ENCODE peak calls at places on chromosomes 4 and X, in five cellular contexts. One of them, this sample, is unnamed.

GRCh38 chr4:69594382-69594781 is 45.1 kb downstream of the UGT2A2 start:
- DNase-seq in psoas muscle: no peak
- DNase-seq in stomach: no peak
- DNase-seq in spleen: no peak
- DNase-seq in fibroblast of pulmonary artery: no peak
- DNase-seq in this sample: no peak

GRCh38 chr4:101954975-101955678 is 164.6 kb downstream of the BANK1 start:
- DNase-seq in psoas muscle: no peak
- DNase-seq in stomach: no peak
- DNase-seq in spleen: no peak
- DNase-seq in fibroblast of pulmonary artery: no peak
- DNase-seq in this sample: no peak

GRCh38 chr4:12319765-12320164 is 891.1 kb upstream of the HS3ST1 start:
- DNase-seq in psoas muscle: no peak
- DNase-seq in stomach: no peak
- DNase-seq in spleen: no peak
- DNase-seq in fibroblast of pulmonary artery: peak; percentile 70
- DNase-seq in this sample: no peak

GRCh38 chr4:153013202-153013988 is 77.3 kb downstream of the FHDC1 start:
- DNase-seq in psoas muscle: no peak
- DNase-seq in stomach: no peak
- DNase-seq in spleen: no peak
- DNase-seq in fibroblast of pulmonary artery: no peak
- DNase-seq in this sample: peak; percentile 39

GRCh38 chr4:109010534-109010933 is 247.7 kb upstream of the ETNPPL start:
- DNase-seq in psoas muscle: no peak
- DNase-seq in stomach: no peak
- DNase-seq in spleen: no peak
- DNase-seq in fibroblast of pulmonary artery: no peak
- DNase-seq in this sample: no peak

GRCh38 chrX:56314334-56314733 is 82.2 kb downstream of the KLF8 start:
- DNase-seq in psoas muscle: no peak
- DNase-seq in stomach: no peak
- DNase-seq in spleen: no peak
- DNase-seq in fibroblast of pulmonary artery: no peak
- DNase-seq in this sample: no peak

GRCh38 chr4:19729873-19730735 is 521.6 kb upstream of the SLIT2 start:
- DNase-seq in psoas muscle: no peak
- DNase-seq in stomach: no peak
- DNase-seq in spleen: no peak
- DNase-seq in fibroblast of pulmonary artery: peak; percentile 76
- DNase-seq in this sample: no peak

GRCh38 chr4:134544303-134544761 is 342.7 kb upstream of the PABPC4L start:
- DNase-seq in psoas muscle: no peak
- DNase-seq in stomach: no peak
- DNase-seq in spleen: no peak
- DNase-seq in fibroblast of pulmonary artery: peak; percentile 50
- DNase-seq in this sample: peak; percentile 46

GRCh38 chr4:124530464-124531077 is 182.0 kb downstream of the ANKRD50 start:
- DNase-seq in psoas muscle: no peak
- DNase-seq in stomach: no peak
- DNase-seq in spleen: no peak
- DNase-seq in fibroblast of pulmonary artery: no peak
- DNase-seq in this sample: peak; percentile 32

GRCh38 chr4:114400531-114400930 is 198.1 kb upstream of the UGT8 start:
- DNase-seq in psoas muscle: no peak
- DNase-seq in stomach: no peak
- DNase-seq in spleen: no peak
- DNase-seq in fibroblast of pulmonary artery: no peak
- DNase-seq in this sample: no peak

GRCh38 chr4:152266831-152267480 is 268.9 kb downstream of the FBXW7 start:
- DNase-seq in psoas muscle: no peak
- DNase-seq in stomach: no peak
- DNase-seq in spleen: no peak
- DNase-seq in fibroblast of pulmonary artery: no peak
- DNase-seq in this sample: no peak

GRCh38 chr4:118327554-118328241 is 25.1 kb downstream of the PRSS12 start:
- DNase-seq in psoas muscle: no peak
- DNase-seq in stomach: no peak
- DNase-seq in spleen: no peak
- DNase-seq in fibroblast of pulmonary artery: no peak
- DNase-seq in this sample: peak; percentile 82

GRCh38 chrX:103918584-103919335 is 43.7 kb upstream of the TMSB15B start:
- DNase-seq in psoas muscle: peak; percentile 67
- DNase-seq in stomach: peak; percentile 68
- DNase-seq in spleen: peak; percentile 89
- DNase-seq in fibroblast of pulmonary artery: peak; percentile 64
- DNase-seq in this sample: no peak

GRCh38 chr4:128574706-128575105 is 234.8 kb upstream of the JADE1 start:
- DNase-seq in psoas muscle: peak; percentile 75
- DNase-seq in stomach: peak; percentile 85
- DNase-seq in spleen: peak; percentile 81
- DNase-seq in fibroblast of pulmonary artery: peak; percentile 88
- DNase-seq in this sample: no peak

GRCh38 chr4:63296773-63297172 is 1112.5 kb downstream of the TECRL start:
- DNase-seq in psoas muscle: no peak
- DNase-seq in stomach: no peak
- DNase-seq in spleen: no peak
- DNase-seq in fibroblast of pulmonary artery: no peak
- DNase-seq in this sample: no peak

GRCh38 chr4:25884040-25884788 is 21.4 kb upstream of the SEL1L3 start:
- DNase-seq in psoas muscle: no peak
- DNase-seq in stomach: no peak
- DNase-seq in spleen: no peak
- DNase-seq in fibroblast of pulmonary artery: peak; percentile 68
- DNase-seq in this sample: peak; percentile 27

GRCh38 chrX:44944894-44945293 is 71.9 kb downstream of the KDM6A start:
- DNase-seq in psoas muscle: no peak
- DNase-seq in stomach: no peak
- DNase-seq in spleen: no peak
- DNase-seq in fibroblast of pulmonary artery: no peak
- DNase-seq in this sample: no peak

DNA sequence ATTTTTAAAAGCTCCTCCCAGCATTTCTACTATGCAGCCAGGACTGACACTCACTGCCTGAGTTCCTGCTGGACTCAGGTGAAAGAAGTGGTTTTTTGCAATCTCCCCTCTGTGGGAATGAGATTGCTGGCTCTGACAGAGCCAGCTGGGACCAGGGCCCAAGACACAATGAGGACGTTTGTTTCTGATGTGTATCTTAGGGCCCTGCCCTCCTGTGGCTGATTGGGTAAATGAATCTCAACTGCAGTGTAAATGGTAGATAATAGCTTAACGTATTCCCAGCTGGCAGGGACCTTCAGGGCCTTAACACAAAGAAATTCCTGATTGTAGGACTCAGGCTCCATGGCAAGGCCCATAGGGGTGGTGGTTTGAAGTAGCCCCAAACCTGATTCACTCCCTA is 85.8 kb upstream of the PRPS1 start:
- DNase-seq in psoas muscle: no peak
- DNase-seq in stomach: peak; percentile 48
- DNase-seq in spleen: no peak
- DNase-seq in fibroblast of pulmonary artery: peak; percentile 14
- DNase-seq in this sample: no peak
- TF ChIP-seq CTCF in psoas muscle: no peak
- TF ChIP-seq CTCF in stomach: no peak
- TF ChIP-seq CTCF in spleen: no peak
- TF ChIP-seq CTCF in fibroblast of pulmonary artery: no peak
- TF ChIP-seq CTCF in this sample: no peak

GRCh38 chr4:112127048-112127637 is 18.1 kb upstream of the FAM241A start:
- DNase-seq in psoas muscle: no peak
- DNase-seq in stomach: no peak
- DNase-seq in spleen: no peak
- DNase-seq in fibroblast of pulmonary artery: no peak
- DNase-seq in this sample: no peak
- H3K4me3 ChIP-seq in psoas muscle: no peak overlapping the region
- H3K4me3 ChIP-seq in stomach: no peak overlapping the region
- H3K4me3 ChIP-seq in spleen: no peak overlapping the region
- H3K4me3 ChIP-seq in fibroblast of pulmonary artery: no peak overlapping the region
- H3K4me3 ChIP-seq in this sample: no peak overlapping the region

DNA sequence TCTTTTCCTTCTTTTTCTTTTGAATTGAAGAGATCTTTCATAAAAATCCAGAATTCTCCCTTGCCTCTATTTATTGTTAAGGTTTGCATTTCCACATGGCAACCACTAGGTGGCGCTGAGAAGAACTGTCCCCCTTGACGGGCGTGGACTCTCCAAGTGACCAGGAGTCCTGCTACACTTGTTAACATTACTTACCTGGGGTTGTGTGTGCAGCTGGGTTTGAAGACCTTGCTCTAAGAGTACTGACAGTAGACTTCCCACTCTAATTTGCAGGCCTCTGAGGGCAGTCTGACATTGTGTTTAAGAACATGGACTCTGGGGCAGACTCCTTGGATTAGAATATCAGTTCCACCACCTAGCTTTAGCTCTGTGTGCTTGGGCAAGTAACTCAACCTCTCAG is 52.8 kb downstream of the GPRIN3 start:
- DNase-seq in psoas muscle: no peak
- DNase-seq in stomach: peak; percentile 40
- DNase-seq in spleen: no peak
- DNase-seq in fibroblast of pulmonary artery: peak; percentile 46
- DNase-seq in this sample: peak; percentile 1
- TF ChIP-seq CTCF in psoas muscle: peak; percentile 32
- TF ChIP-seq CTCF in stomach: peak; percentile 65
- TF ChIP-seq CTCF in spleen: peak; percentile 82
- TF ChIP-seq CTCF in fibroblast of pulmonary artery: peak; percentile 79
- TF ChIP-seq CTCF in this sample: peak; percentile 82

DNA sequence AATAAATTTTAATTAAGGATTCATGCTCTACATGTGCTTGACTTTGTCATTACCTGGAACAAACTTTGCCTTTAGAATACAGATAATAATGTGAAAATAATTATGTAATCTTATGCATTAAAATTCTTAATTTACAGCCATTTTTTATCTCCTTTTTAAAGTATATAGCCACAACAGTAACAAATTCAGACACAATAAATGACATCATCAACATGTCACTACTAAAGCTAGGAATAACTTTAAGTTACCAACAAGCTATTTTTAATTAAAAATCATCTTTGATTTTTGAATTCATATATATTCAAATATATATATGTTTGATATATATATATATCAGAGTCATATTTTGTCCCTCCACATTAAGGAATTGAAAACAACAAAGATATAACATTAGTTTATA is 107.7 kb downstream of the MAD2L1 start:
- DNase-seq in psoas muscle: no peak
- DNase-seq in stomach: no peak
- DNase-seq in spleen: no peak
- DNase-seq in fibroblast of pulmonary artery: no peak
- DNase-seq in this sample: no peak
- H3K4me3 ChIP-seq in psoas muscle: no peak overlapping the region
- H3K4me3 ChIP-seq in stomach: no peak overlapping the region
- H3K4me3 ChIP-seq in spleen: no peak overlapping the region
- H3K4me3 ChIP-seq in fibroblast of pulmonary artery: no peak overlapping the region
- H3K4me3 ChIP-seq in this sample: no peak overlapping the region

GRCh38 chr4:6402566-6403399 is 69.6 kb downstream of the PPP2R2C start:
- DNase-seq in psoas muscle: no peak
- DNase-seq in stomach: no peak
- DNase-seq in spleen: no peak
- DNase-seq in fibroblast of pulmonary artery: no peak
- DNase-seq in this sample: no peak
- TF ChIP-seq CTCF in psoas muscle: no peak
- TF ChIP-seq CTCF in stomach: no peak
- TF ChIP-seq CTCF in spleen: no peak
- TF ChIP-seq CTCF in fibroblast of pulmonary artery: no peak
- TF ChIP-seq CTCF in this sample: no peak

GRCh38 chr4:82866706-82867385 is 24.1 kb downstream of the SEC31A start:
- DNase-seq in psoas muscle: no peak
- DNase-seq in stomach: no peak
- DNase-seq in spleen: no peak
- DNase-seq in fibroblast of pulmonary artery: peak; percentile 36
- DNase-seq in this sample: no peak
- H3K4me3 ChIP-seq in psoas muscle: no peak overlapping the region
- H3K4me3 ChIP-seq in stomach: no peak overlapping the region
- H3K4me3 ChIP-seq in spleen: no peak overlapping the region
- H3K4me3 ChIP-seq in fibroblast of pulmonary artery: no peak overlapping the region
- H3K4me3 ChIP-seq in this sample: no peak overlapping the region

DNA sequence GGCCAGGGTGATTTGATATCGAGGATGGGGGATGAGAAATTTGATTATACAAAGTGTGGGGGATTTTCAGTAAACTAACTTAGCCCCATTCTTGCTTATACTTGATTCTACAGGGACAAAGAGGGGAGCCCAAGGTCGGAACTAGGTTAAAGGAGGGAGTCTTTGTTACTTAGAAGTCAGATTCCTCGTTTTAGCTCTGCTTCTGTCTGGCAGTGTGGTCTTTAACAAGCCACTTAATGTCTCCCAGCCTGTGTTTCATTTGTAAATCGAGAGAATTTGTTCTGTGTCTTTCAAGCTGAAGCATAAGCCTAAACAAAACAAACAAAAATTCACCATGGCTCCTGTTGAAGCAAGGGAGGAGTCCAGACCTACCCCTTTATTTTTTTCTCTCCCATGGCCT is 62.8 kb upstream of the SYTL5 start:
- DNase-seq in psoas muscle: no peak
- DNase-seq in stomach: no peak
- DNase-seq in spleen: no peak
- DNase-seq in fibroblast of pulmonary artery: no peak
- DNase-seq in this sample: no peak
- TF ChIP-seq CTCF in psoas muscle: no peak
- TF ChIP-seq CTCF in stomach: no peak
- TF ChIP-seq CTCF in spleen: no peak
- TF ChIP-seq CTCF in fibroblast of pulmonary artery: no peak
- TF ChIP-seq CTCF in this sample: no peak